ENCODE peak calls at places on chromosomes 16 and 17, in four cellular contexts. M is H9, Q is PC-3, U is neural progenitor cell. Z is an unnamed sample.

GRCh38 chr16:89367538-89368059 is 122.8 kb downstream of the ANKRD11 start:
- DNase-seq in M (no peak), Q (no peak), U (no peak), Z (no peak)

GRCh38 chr17:16148596-16148995 is 66.7 kb downstream of the NCOR1 start:
- DNase-seq in M (no peak), Q (no peak), U (no peak), Z (no peak)

GRCh38 chr16:84600343-84601229 is 17.3 kb downstream of the COTL1 start:
- DNase-seq in M (no peak), Q (no peak), U (no peak), Z (no peak)

GRCh38 chr16:84195201-84196093 is 4.5 kb downstream of the ADAD2 start:
- DNase-seq in M (no peak), Q (no peak), U (no peak), Z (no peak)

GRCh38 chr17:34378664-34379101 is 15.7 kb upstream of the CCL1 start:
- DNase-seq in M (no peak), Q (no peak), U (no peak), Z (no peak)

GRCh38 chr17:57350266-57350665 is 93.9 kb downstream of the MSI2 start:
- DNase-seq in M (no peak), Q (no peak), U (no peak), Z (no peak)

GRCh38 chr17:38441429-38442061 is 13.3 kb downstream of the ARHGAP23 start:
- DNase-seq in M (no peak), Q (no peak), U (no peak), Z (no peak)

GRCh38 chr17:37608369-37609169 is 649 bp downstream of the SYNRG start:
- DNase-seq in M (peak; percentile 79), Q (peak; percentile 2), U (peak; percentile 87), Z (no peak)

GRCh38 chr17:73482251-73482661 is 162.0 kb downstream of the SDK2 start:
- DNase-seq in M (no peak), Q (no peak), U (no peak), Z (no peak)

GRCh38 chr17:73546121-73546520 is 98.1 kb downstream of the SDK2 start:
- DNase-seq in M (no peak), Q (no peak), U (no peak), Z (no peak)

GRCh38 chr16:12766853-12767252 is 36.8 kb downstream of the CPPED1 start:
- DNase-seq in M (no peak), Q (no peak), U (no peak), Z (no peak)
- H2AFZ ChIP-seq in M (no peak overlapping the region), Q (no peak overlapping the region), U (no peak overlapping the region), Z (no peak overlapping the region)

GRCh38 chr17:42609182-42609813 is at the start of the genes RETREG3 and TUBG1:
- DNase-seq in M (peak; percentile 100), Q (peak; percentile 97), U (peak; percentile 100), Z (peak; percentile 99)
- TF ChIP-seq CTCF in M (peak; percentile 41), Q (no peak), U (peak; percentile 46), Z (peak; percentile 44)

DNA sequence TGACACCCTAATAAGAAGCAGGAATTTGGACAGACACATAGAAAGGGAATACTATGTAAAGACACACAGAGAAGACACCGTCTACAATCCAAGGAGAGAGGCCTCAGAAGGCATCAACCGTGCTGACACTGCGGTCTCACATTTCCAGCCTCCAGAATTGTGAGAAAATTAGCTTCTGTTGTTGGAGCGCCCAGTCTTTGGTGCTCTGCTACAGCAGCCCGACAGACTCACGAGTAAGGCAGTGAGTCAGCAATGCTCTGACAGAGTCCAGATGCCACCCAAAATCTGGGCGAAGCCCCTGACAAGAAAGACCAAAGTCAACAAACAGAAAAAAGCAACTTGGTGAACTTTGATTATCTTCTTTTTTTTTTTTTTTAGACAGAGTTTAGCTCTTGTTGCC is 32.5 kb upstream of the RAI1 start:
- DNase-seq in M (no peak), Q (no peak), U (no peak), Z (no peak)
- H3K4me2 ChIP-seq in M (no peak overlapping the region), Q (no peak overlapping the region), U (no peak overlapping the region), Z (no peak overlapping the region)

GRCh38 chr16:66619036-66619435 is 14.5 kb downstream of the CMTM3 start:
- DNase-seq in M (no peak), Q (no peak), U (no peak), Z (no peak)
- H2AFZ ChIP-seq in M (no peak overlapping the region), Q (no peak overlapping the region), U (no peak overlapping the region), Z (no peak overlapping the region)

GRCh38 chr17:70100983-70101382 is 26.0 kb downstream of the KCNJ16 start:
- DNase-seq in M (no peak), Q (peak; percentile 29), U (no peak), Z (no peak)
- TF ChIP-seq CTCF in M (no peak), Q (peak; percentile 37), U (peak; percentile 15), Z (no peak)

GRCh38 chr16:75032655-75033054 is 33.8 kb downstream of the ZNRF1 start:
- DNase-seq in M (no peak), Q (no peak), U (no peak), Z (no peak)

GRCh38 chr16:75027520-75028300 is 28.9 kb downstream of the ZNRF1 start:
- DNase-seq in M (no peak), Q (no peak), U (no peak), Z (no peak)

GRCh38 chr16:75028544-75028943 is 29.7 kb downstream of the ZNRF1 start:
- DNase-seq in M (no peak), Q (no peak), U (no peak), Z (no peak)

GRCh38 chr16:75026892-75027391 is 28.1 kb downstream of the ZNRF1 start:
- DNase-seq in M (no peak), Q (no peak), U (no peak), Z (no peak)

GRCh38 chr16:75029854-75030253 is 31.0 kb downstream of the ZNRF1 start:
- DNase-seq in M (no peak), Q (peak; percentile 72), U (no peak), Z (peak; percentile 65)
- H3K4me2 ChIP-seq in M (no peak overlapping the region), Q (peak overlapping the region; percentile 59), U (no peak overlapping the region), Z (peak overlapping the region; percentile 63)

DNA sequence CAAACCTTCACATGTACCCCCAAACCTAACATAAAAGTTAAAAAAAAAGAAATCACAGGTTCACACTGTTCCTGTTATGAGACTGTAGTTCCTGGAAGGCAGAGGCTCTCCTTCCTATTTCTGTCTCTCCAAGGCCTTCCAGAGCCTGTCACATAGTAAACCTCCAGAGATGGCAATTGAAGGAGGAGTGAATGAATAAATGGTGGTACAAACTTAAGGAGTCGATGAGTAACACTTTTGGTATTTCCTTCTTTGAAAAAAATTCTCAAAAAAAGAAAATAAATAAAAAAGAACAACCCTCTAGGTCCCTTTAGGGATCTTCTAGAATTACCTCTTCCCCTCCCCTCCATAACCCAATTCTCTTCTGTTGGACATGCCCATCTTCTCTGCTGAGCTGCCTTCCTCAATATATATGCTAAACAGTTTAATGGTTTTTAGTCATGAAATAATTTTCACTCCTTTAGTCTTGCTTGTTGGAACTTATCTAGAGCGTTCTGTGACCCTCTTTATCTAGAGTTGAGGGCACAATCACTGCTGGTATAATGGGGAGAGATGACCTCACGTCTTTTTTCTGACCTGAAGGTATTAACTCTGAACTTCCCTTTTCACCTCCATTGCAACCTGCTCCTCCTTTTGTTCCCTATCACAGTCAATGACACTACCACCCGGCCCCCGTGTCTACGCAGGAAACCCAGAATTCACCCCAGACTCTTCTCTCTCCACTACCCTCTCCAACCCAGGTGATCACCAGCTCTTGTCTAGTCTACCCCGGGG is 1.7 kb upstream of the TAF15 start:
- DNase-seq in M (no peak), Q (peak; percentile 45), U (no peak), Z (no peak)
- H2AFZ ChIP-seq in M (no peak overlapping the region), Q (peak overlapping the region; percentile 86), U (no peak overlapping the region), Z (peak overlapping the region; percentile 72)

GRCh38 chr16:67719048-67719777 is at the start of gene GFOD2:
- DNase-seq in M (peak; percentile 95), Q (peak; percentile 92), U (peak; percentile 98), Z (peak; percentile 77)
- TF ChIP-seq CTCF in M (no peak), Q (no peak), U (no peak), Z (no peak)

Z was measured in PC-9.